ENCODE peak calls at places on chromosomes 11 and 22, in eight cellular contexts. One of them, this sample, is unnamed.

GRCh38 chr11:22711212-22711770 is 44.9 kb downstream of the GAS2 start:
- DNase-seq in MM.1S: no peak
- DNase-seq in IMR-90: no peak
- DNase-seq in tibial nerve: no peak
- DNase-seq in stomach: no peak
- DNase-seq in mucosa of descending colon: no peak
- DNase-seq in transverse colon: no peak
- DNase-seq in fibroblast of lung: no peak
- DNase-seq in this sample: no peak

GRCh38 chr11:116422556-116422955 is 350.2 kb downstream of the BUD13 start:
- DNase-seq in MM.1S: no peak
- DNase-seq in IMR-90: no peak
- DNase-seq in tibial nerve: no peak
- DNase-seq in stomach: no peak
- DNase-seq in mucosa of descending colon: no peak
- DNase-seq in transverse colon: no peak
- DNase-seq in fibroblast of lung: no peak
- DNase-seq in this sample: no peak

GRCh38 chr11:20873054-20873453 is 203.7 kb downstream of the NELL1 start:
- DNase-seq in MM.1S: no peak
- DNase-seq in IMR-90: no peak
- DNase-seq in tibial nerve: no peak
- DNase-seq in stomach: no peak
- DNase-seq in mucosa of descending colon: no peak
- DNase-seq in transverse colon: no peak
- DNase-seq in fibroblast of lung: no peak
- DNase-seq in this sample: peak; percentile 68

GRCh38 chr11:75878968-75879367 is 64.0 kb downstream of the UVRAG start:
- DNase-seq in MM.1S: no peak
- DNase-seq in IMR-90: no peak
- DNase-seq in tibial nerve: no peak
- DNase-seq in stomach: no peak
- DNase-seq in mucosa of descending colon: no peak
- DNase-seq in transverse colon: no peak
- DNase-seq in fibroblast of lung: no peak
- DNase-seq in this sample: no peak

GRCh38 chr11:101436511-101437142 is 147.2 kb downstream of the TRPC6 start:
- DNase-seq in MM.1S: peak; percentile 53
- DNase-seq in IMR-90: peak; percentile 49
- DNase-seq in tibial nerve: no peak
- DNase-seq in stomach: peak; percentile 55
- DNase-seq in mucosa of descending colon: no peak
- DNase-seq in transverse colon: peak; percentile 34
- DNase-seq in fibroblast of lung: peak; percentile 20
- DNase-seq in this sample: peak; percentile 67

GRCh38 chr22:50035976-50036375 is 22.1 kb downstream of the TTLL8 start:
- DNase-seq in MM.1S: no peak
- DNase-seq in IMR-90: no peak
- DNase-seq in tibial nerve: no peak
- DNase-seq in stomach: no peak
- DNase-seq in mucosa of descending colon: no peak
- DNase-seq in transverse colon: no peak
- DNase-seq in fibroblast of lung: no peak
- DNase-seq in this sample: no peak

GRCh38 chr11:67696998-67697397 is 22.6 kb upstream of the ALDH3B2 start:
- DNase-seq in MM.1S: no peak
- DNase-seq in IMR-90: no peak
- DNase-seq in tibial nerve: no peak
- DNase-seq in stomach: no peak
- DNase-seq in mucosa of descending colon: no peak
- DNase-seq in transverse colon: no peak
- DNase-seq in fibroblast of lung: no peak
- DNase-seq in this sample: no peak

GRCh38 chr11:2761131-2762030 is 61.6 kb upstream of the KCNQ1OT1 start:
- DNase-seq in MM.1S: no peak
- DNase-seq in IMR-90: no peak
- DNase-seq in tibial nerve: peak; percentile 6
- DNase-seq in stomach: peak; percentile 25
- DNase-seq in mucosa of descending colon: peak; percentile 55
- DNase-seq in transverse colon: peak; percentile 36
- DNase-seq in fibroblast of lung: no peak
- DNase-seq in this sample: peak; percentile 17

GRCh38 chr11:74948546-74948897 is 369 bp downstream of the XRRA1 start:
- DNase-seq in MM.1S: no peak
- DNase-seq in IMR-90: no peak
- DNase-seq in tibial nerve: no peak
- DNase-seq in stomach: no peak
- DNase-seq in mucosa of descending colon: no peak
- DNase-seq in transverse colon: no peak
- DNase-seq in fibroblast of lung: peak; percentile 24
- DNase-seq in this sample: no peak

GRCh38 chr22:44950806-44951509 is 58.8 kb downstream of the PHF21B start:
- DNase-seq in MM.1S: no peak
- DNase-seq in IMR-90: no peak
- DNase-seq in tibial nerve: no peak
- DNase-seq in stomach: no peak
- DNase-seq in mucosa of descending colon: no peak
- DNase-seq in transverse colon: no peak
- DNase-seq in fibroblast of lung: no peak
- DNase-seq in this sample: no peak

GRCh38 chr11:46235777-46236688 is 41.4 kb upstream of the CREB3L1 start:
- DNase-seq in MM.1S: no peak
- DNase-seq in IMR-90: no peak
- DNase-seq in tibial nerve: no peak
- DNase-seq in stomach: no peak
- DNase-seq in mucosa of descending colon: no peak
- DNase-seq in transverse colon: no peak
- DNase-seq in fibroblast of lung: no peak
- DNase-seq in this sample: no peak

GRCh38 chr11:47725445-47726442 is 10.6 kb upstream of the AGBL2 start:
- DNase-seq in MM.1S: no peak
- DNase-seq in IMR-90: no peak
- DNase-seq in tibial nerve: no peak
- DNase-seq in stomach: no peak
- DNase-seq in mucosa of descending colon: no peak
- DNase-seq in transverse colon: no peak
- DNase-seq in fibroblast of lung: no peak
- DNase-seq in this sample: no peak

GRCh38 chr11:7020183-7020917 is at the start of the genes NLRP14 and ZNF214:
- DNase-seq in MM.1S: peak; percentile 26
- DNase-seq in IMR-90: peak; percentile 89
- DNase-seq in tibial nerve: peak; percentile 95
- DNase-seq in stomach: peak; percentile 91
- DNase-seq in mucosa of descending colon: peak; percentile 95
- DNase-seq in transverse colon: peak; percentile 94
- DNase-seq in fibroblast of lung: peak; percentile 92
- DNase-seq in this sample: peak; percentile 98

GRCh38 chr11:134882671-134883318 is 470.8 kb upstream of the B3GAT1 start:
- DNase-seq in MM.1S: no peak
- DNase-seq in IMR-90: no peak
- DNase-seq in tibial nerve: no peak
- DNase-seq in stomach: no peak
- DNase-seq in mucosa of descending colon: no peak
- DNase-seq in transverse colon: no peak
- DNase-seq in fibroblast of lung: no peak
- DNase-seq in this sample: no peak

GRCh38 chr22:23113847-23114720 is 27.7 kb downstream of the RSPH14 start:
- DNase-seq in MM.1S: no peak
- DNase-seq in IMR-90: no peak
- DNase-seq in tibial nerve: no peak
- DNase-seq in stomach: no peak
- DNase-seq in mucosa of descending colon: no peak
- DNase-seq in transverse colon: no peak
- DNase-seq in fibroblast of lung: no peak
- DNase-seq in this sample: no peak

GRCh38 chr22:46043816-46044717 is 67.1 kb upstream of the WNT7B start:
- DNase-seq in MM.1S: no peak
- DNase-seq in IMR-90: no peak
- DNase-seq in tibial nerve: no peak
- DNase-seq in stomach: peak; percentile 54
- DNase-seq in mucosa of descending colon: peak; percentile 73
- DNase-seq in transverse colon: peak; percentile 49
- DNase-seq in fibroblast of lung: peak; percentile 35
- DNase-seq in this sample: peak; percentile 72
- H3K4me1 ChIP-seq in MM.1S: no peaks in the 10 kb centered on the region
- H3K4me1 ChIP-seq in IMR-90: peaks cover 20% of the 10 kb centered on the region
- H3K4me1 ChIP-seq in tibial nerve: peaks cover 39% of the 10 kb centered on the region
- H3K4me1 ChIP-seq in stomach: peaks cover 78% of the 10 kb centered on the region
- H3K4me1 ChIP-seq in mucosa of descending colon: peaks cover 27% of the 10 kb centered on the region
- H3K4me1 ChIP-seq in transverse colon: peaks cover 24% of the 10 kb centered on the region
- H3K4me1 ChIP-seq in fibroblast of lung: peaks cover 23% of the 10 kb centered on the region
- H3K4me1 ChIP-seq in this sample: no peaks in the 10 kb centered on the region

DNA sequence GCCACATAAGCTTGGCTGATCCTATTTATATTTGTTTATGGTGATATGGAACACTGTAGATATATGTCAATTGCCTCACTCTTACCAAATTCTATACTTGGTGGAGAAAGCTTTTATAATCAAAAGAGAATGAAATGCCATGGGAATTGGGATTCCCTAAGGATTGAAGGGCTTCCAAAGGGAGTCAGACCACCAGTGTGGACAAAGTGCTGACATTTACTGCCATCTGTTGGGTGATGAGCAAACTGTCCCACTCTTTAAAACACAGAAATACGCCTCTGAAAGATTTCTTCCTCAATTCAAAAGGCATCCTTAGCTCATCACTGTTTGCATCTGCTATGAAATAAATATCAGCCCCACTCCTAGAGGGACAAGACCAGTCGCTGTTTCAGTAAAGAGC is 7.1 kb downstream of the SLC1A2 start:
- DNase-seq in MM.1S: no peak
- DNase-seq in IMR-90: peak; percentile 25
- DNase-seq in tibial nerve: no peak
- DNase-seq in stomach: no peak
- DNase-seq in mucosa of descending colon: no peak
- DNase-seq in transverse colon: no peak
- DNase-seq in fibroblast of lung: peak; percentile 3
- DNase-seq in this sample: no peak
- TF ChIP-seq CTCF in MM.1S: peak; percentile 46
- TF ChIP-seq CTCF in IMR-90: peak; percentile 43
- TF ChIP-seq CTCF in tibial nerve: no peak
- TF ChIP-seq CTCF in stomach: no peak
- TF ChIP-seq CTCF in mucosa of descending colon: no peak
- TF ChIP-seq CTCF in transverse colon: no peak
- TF ChIP-seq CTCF in fibroblast of lung: peak; percentile 30
- TF ChIP-seq CTCF in this sample: peak; percentile 68

DNA sequence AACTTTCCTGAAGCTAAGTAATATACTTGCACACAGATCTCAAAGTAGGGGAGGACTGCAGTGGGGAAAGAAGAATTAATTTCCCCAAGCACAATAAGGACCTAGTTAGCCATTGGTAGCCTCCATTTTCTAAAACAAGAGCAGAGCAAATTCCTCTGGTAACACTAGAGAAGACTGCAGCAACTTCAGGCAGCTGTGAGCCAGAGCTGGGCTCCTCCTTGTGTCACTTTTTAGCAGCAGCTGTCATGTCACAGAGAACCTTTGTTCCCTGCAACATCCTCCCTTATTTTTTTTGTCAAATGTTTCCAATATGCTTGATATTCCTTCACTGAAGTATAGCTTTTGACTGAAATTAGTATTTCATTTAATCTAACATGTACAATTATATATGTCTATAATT is 54.4 kb downstream of the RRAS2 start:
- DNase-seq in MM.1S: no peak
- DNase-seq in IMR-90: no peak
- DNase-seq in tibial nerve: no peak
- DNase-seq in stomach: no peak
- DNase-seq in mucosa of descending colon: no peak
- DNase-seq in transverse colon: no peak
- DNase-seq in fibroblast of lung: no peak
- DNase-seq in this sample: no peak
- H3K4me1 ChIP-seq in MM.1S: peaks cover 11% of the 10 kb centered on the region
- H3K4me1 ChIP-seq in IMR-90: peaks cover 8% of the 10 kb centered on the region
- H3K4me1 ChIP-seq in tibial nerve: peaks cover 6% of the 10 kb centered on the region
- H3K4me1 ChIP-seq in stomach: peaks cover 45% of the 10 kb centered on the region
- H3K4me1 ChIP-seq in mucosa of descending colon: peaks cover 12% of the 10 kb centered on the region
- H3K4me1 ChIP-seq in transverse colon: peaks cover 10% of the 10 kb centered on the region
- H3K4me1 ChIP-seq in fibroblast of lung: peaks cover 11% of the 10 kb centered on the region
- H3K4me1 ChIP-seq in this sample: peaks cover 17% of the 10 kb centered on the region

GRCh38 chr11:110269996-110270395 is 26.4 kb downstream of the RDX start:
- DNase-seq in MM.1S: no peak
- DNase-seq in IMR-90: no peak
- DNase-seq in tibial nerve: no peak
- DNase-seq in stomach: no peak
- DNase-seq in mucosa of descending colon: no peak
- DNase-seq in transverse colon: no peak
- DNase-seq in fibroblast of lung: no peak
- DNase-seq in this sample: no peak
- TF ChIP-seq CTCF in MM.1S: no peak
- TF ChIP-seq CTCF in IMR-90: no peak
- TF ChIP-seq CTCF in tibial nerve: no peak
- TF ChIP-seq CTCF in stomach: no peak
- TF ChIP-seq CTCF in mucosa of descending colon: no peak
- TF ChIP-seq CTCF in transverse colon: no peak
- TF ChIP-seq CTCF in fibroblast of lung: no peak
- TF ChIP-seq CTCF in this sample: no peak

GRCh38 chr11:77467233-77467632 is 6.7 kb downstream of the PAK1 start:
- DNase-seq in MM.1S: no peak
- DNase-seq in IMR-90: peak; percentile 12
- DNase-seq in tibial nerve: no peak
- DNase-seq in stomach: no peak
- DNase-seq in mucosa of descending colon: no peak
- DNase-seq in transverse colon: no peak
- DNase-seq in fibroblast of lung: no peak
- DNase-seq in this sample: no peak
- H3K4me1 ChIP-seq in MM.1S: peaks cover 37% of the 10 kb centered on the region
- H3K4me1 ChIP-seq in IMR-90: no peaks in the 10 kb centered on the region
- H3K4me1 ChIP-seq in tibial nerve: no peaks in the 10 kb centered on the region
- H3K4me1 ChIP-seq in stomach: peaks cover 29% of the 10 kb centered on the region
- H3K4me1 ChIP-seq in mucosa of descending colon: peaks cover 30% of the 10 kb centered on the region
- H3K4me1 ChIP-seq in transverse colon: no peaks in the 10 kb centered on the region
- H3K4me1 ChIP-seq in fibroblast of lung: no peaks in the 10 kb centered on the region
- H3K4me1 ChIP-seq in this sample: peaks cover 23% of the 10 kb centered on the region